ENCODE peak calls at places on chromosomes 13 and 19, in six cellular contexts. One of them, this sample, is unnamed.
A peak's percentile ranks its signal among the peaks of the same experiment; 100 is the strongest.

GRCh38 chr19:2507109-2507508 is 31.2 kb downstream of the GADD45B start:
- DNase-seq in bronchial epithelial cell: peak; percentile 89
- DNase-seq in foreskin fibroblast: peak; percentile 62
- DNase-seq in endodermal cell: no peak
- DNase-seq in cardiac fibroblast: peak; percentile 86
- DNase-seq in MM.1S: no peak
- DNase-seq in this sample: peak; percentile 88

GRCh38 chr19:13797870-13798269 is 2.6 kb downstream of the ZSWIM4 start:
- DNase-seq in cardiac fibroblast: peak; percentile 94
- DNase-seq in bronchial epithelial cell: peak; percentile 82
- DNase-seq in endodermal cell: no peak
- DNase-seq in foreskin fibroblast: peak; percentile 18
- DNase-seq in MM.1S: no peak
- DNase-seq in this sample: peak; percentile 81

GRCh38 chr19:49854861-49855263 is 3.9 kb downstream of the PTOV1 start:
- DNase-seq in foreskin fibroblast: no peak
- DNase-seq in bronchial epithelial cell: no peak
- DNase-seq in endodermal cell: no peak
- DNase-seq in MM.1S: no peak
- DNase-seq in cardiac fibroblast: no peak
- DNase-seq in this sample: no peak

GRCh38 chr13:80469841-80470378 is 129.0 kb upstream of the SPRY2 start:
- DNase-seq in foreskin fibroblast: peak; percentile 96
- DNase-seq in MM.1S: no peak
- DNase-seq in cardiac fibroblast: peak; percentile 98
- DNase-seq in endodermal cell: no peak
- DNase-seq in bronchial epithelial cell: peak; percentile 91
- DNase-seq in this sample: peak; percentile 83

GRCh38 chr13:73451120-73452029 is 392.6 kb downstream of the KLF5 start:
- DNase-seq in endodermal cell: no peak
- DNase-seq in bronchial epithelial cell: no peak
- DNase-seq in MM.1S: no peak
- DNase-seq in foreskin fibroblast: no peak
- DNase-seq in cardiac fibroblast: no peak
- DNase-seq in this sample: no peak

GRCh38 chr13:45879666-45880065 is 28.1 kb upstream of the SIAH3 start:
- DNase-seq in endodermal cell: peak; percentile 86
- DNase-seq in cardiac fibroblast: peak; percentile 8
- DNase-seq in MM.1S: no peak
- DNase-seq in bronchial epithelial cell: peak; percentile 33
- DNase-seq in foreskin fibroblast: no peak
- DNase-seq in this sample: peak; percentile 46

GRCh38 chr13:73984949-73985691 is 149.1 kb downstream of the KLF12 start:
- DNase-seq in foreskin fibroblast: no peak
- DNase-seq in bronchial epithelial cell: no peak
- DNase-seq in cardiac fibroblast: no peak
- DNase-seq in MM.1S: no peak
- DNase-seq in endodermal cell: peak; percentile 56
- DNase-seq in this sample: no peak

GRCh38 chr19:34669305-34669704 is 7.7 kb downstream of the SCGB2B2 start:
- DNase-seq in foreskin fibroblast: no peak
- DNase-seq in cardiac fibroblast: no peak
- DNase-seq in bronchial epithelial cell: no peak
- DNase-seq in endodermal cell: no peak
- DNase-seq in MM.1S: no peak
- DNase-seq in this sample: peak; percentile 24

GRCh38 chr13:44698076-44698475 is 121.9 kb upstream of the TSC22D1 start:
- DNase-seq in cardiac fibroblast: no peak
- DNase-seq in foreskin fibroblast: no peak
- DNase-seq in endodermal cell: no peak
- DNase-seq in bronchial epithelial cell: no peak
- DNase-seq in MM.1S: no peak
- DNase-seq in this sample: no peak

GRCh38 chr13:86174632-86175031 is 375.4 kb upstream of the SLITRK6 start:
- DNase-seq in cardiac fibroblast: no peak
- DNase-seq in bronchial epithelial cell: no peak
- DNase-seq in MM.1S: no peak
- DNase-seq in foreskin fibroblast: no peak
- DNase-seq in endodermal cell: no peak
- DNase-seq in this sample: peak; percentile 7

GRCh38 chr13:49097374-49097773 is 121.7 kb downstream of the FNDC3A start:
- DNase-seq in endodermal cell: no peak
- DNase-seq in MM.1S: no peak
- DNase-seq in cardiac fibroblast: peak; percentile 90
- DNase-seq in bronchial epithelial cell: peak; percentile 90
- DNase-seq in foreskin fibroblast: peak; percentile 88
- DNase-seq in this sample: peak; percentile 91

GRCh38 chr13:95588721-95589120 is 36.2 kb downstream of the CLDN10 start:
- DNase-seq in bronchial epithelial cell: peak; percentile 85
- DNase-seq in endodermal cell: no peak
- DNase-seq in foreskin fibroblast: peak; percentile 33
- DNase-seq in cardiac fibroblast: peak; percentile 80
- DNase-seq in MM.1S: no peak
- DNase-seq in this sample: peak; percentile 76

GRCh38 chr19:34713262-34713637 is 20.8 kb upstream of the ZNF181 start:
- DNase-seq in foreskin fibroblast: no peak
- DNase-seq in cardiac fibroblast: no peak
- DNase-seq in MM.1S: no peak
- DNase-seq in bronchial epithelial cell: no peak
- DNase-seq in endodermal cell: no peak
- DNase-seq in this sample: no peak

GRCh38 chr13:42466609-42467008 is 107.3 kb upstream of the TNFSF11 start:
- DNase-seq in endodermal cell: no peak
- DNase-seq in bronchial epithelial cell: no peak
- DNase-seq in MM.1S: no peak
- DNase-seq in cardiac fibroblast: no peak
- DNase-seq in foreskin fibroblast: no peak
- DNase-seq in this sample: no peak

GRCh38 chr19:33465834-33466233 is 55.8 kb downstream of the PEPD start:
- DNase-seq in endodermal cell: no peak
- DNase-seq in MM.1S: no peak
- DNase-seq in foreskin fibroblast: no peak
- DNase-seq in bronchial epithelial cell: no peak
- DNase-seq in cardiac fibroblast: no peak
- DNase-seq in this sample: no peak

GRCh38 chr19:38693380-38694223 is 46.2 kb downstream of the ACTN4 start:
- DNase-seq in MM.1S: peak; percentile 65
- DNase-seq in bronchial epithelial cell: peak; percentile 84
- DNase-seq in endodermal cell: peak; percentile 84
- DNase-seq in cardiac fibroblast: peak; percentile 91
- DNase-seq in foreskin fibroblast: peak; percentile 88
- DNase-seq in this sample: peak; percentile 75

GRCh38 chr19:38455031-38455430 is 21.5 kb downstream of the RYR1 start:
- DNase-seq in MM.1S: no peak
- DNase-seq in endodermal cell: peak; percentile 79
- DNase-seq in bronchial epithelial cell: peak; percentile 6
- DNase-seq in cardiac fibroblast: peak; percentile 15
- DNase-seq in foreskin fibroblast: no peak
- DNase-seq in this sample: peak; percentile 32

GRCh38 chr13:23681253-23681652 is 111.0 kb downstream of the TNFRSF19 start:
- DNase-seq in MM.1S: no peak
- DNase-seq in cardiac fibroblast: peak; percentile 73
- DNase-seq in endodermal cell: no peak
- DNase-seq in foreskin fibroblast: no peak
- DNase-seq in bronchial epithelial cell: peak; percentile 21
- DNase-seq in this sample: peak; percentile 29

GRCh38 chr13:94308808-94309207 is 170.7 kb downstream of the DCT start:
- DNase-seq in foreskin fibroblast: no peak
- DNase-seq in endodermal cell: no peak
- DNase-seq in cardiac fibroblast: no peak
- DNase-seq in bronchial epithelial cell: no peak
- DNase-seq in MM.1S: no peak
- DNase-seq in this sample: no peak

GRCh38 chr13:45398862-45399261 is 19.3 kb downstream of the SLC25A30 start:
- DNase-seq in endodermal cell: no peak
- DNase-seq in foreskin fibroblast: no peak
- DNase-seq in cardiac fibroblast: no peak
- DNase-seq in MM.1S: no peak
- DNase-seq in bronchial epithelial cell: no peak
- DNase-seq in this sample: no peak

GRCh38 chr13:37595162-37595561 is 3.4 kb downstream of the POSTN start:
- DNase-seq in MM.1S: no peak
- DNase-seq in cardiac fibroblast: peak; percentile 75
- DNase-seq in foreskin fibroblast: no peak
- DNase-seq in endodermal cell: no peak
- DNase-seq in bronchial epithelial cell: peak; percentile 56
- DNase-seq in this sample: peak; percentile 44

GRCh38 chr19:47363758-47364529 is 14.8 kb downstream of the DHX34 start:
- DNase-seq in endodermal cell: peak; percentile 72
- DNase-seq in MM.1S: no peak
- DNase-seq in foreskin fibroblast: peak; percentile 55
- DNase-seq in cardiac fibroblast: peak; percentile 84
- DNase-seq in bronchial epithelial cell: peak; percentile 66
- DNase-seq in this sample: peak; percentile 55

GRCh38 chr19:38978315-38978689 is 2.8 kb upstream of the FBXO17 start:
- DNase-seq in cardiac fibroblast: no peak
- DNase-seq in MM.1S: no peak
- DNase-seq in endodermal cell: no peak
- DNase-seq in foreskin fibroblast: no peak
- DNase-seq in bronchial epithelial cell: no peak
- DNase-seq in this sample: no peak

DNA sequence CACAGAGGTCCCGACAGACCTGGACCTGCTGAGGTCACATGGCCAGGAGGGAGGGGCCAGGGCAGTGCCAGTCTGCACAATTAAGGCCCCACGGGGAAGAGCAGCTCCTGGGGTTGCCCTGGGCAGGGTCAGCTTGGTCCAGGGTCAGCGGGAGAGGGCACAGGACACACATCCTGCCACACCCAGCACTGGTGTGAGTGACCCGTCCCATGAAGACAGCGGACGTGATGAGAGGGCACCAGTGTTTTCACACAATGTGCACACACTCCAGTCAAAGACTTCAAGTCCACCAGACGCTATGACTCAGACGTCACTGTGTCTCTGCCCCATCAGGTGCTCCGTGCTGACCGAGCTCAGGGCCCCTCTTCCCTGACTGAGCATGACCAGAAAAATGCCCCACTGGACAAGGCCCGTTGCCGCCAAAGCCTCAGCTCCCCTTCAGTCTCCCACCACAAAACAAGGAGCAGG is 4.2 kb downstream of the TMEM259 start:
- DNase-seq in cardiac fibroblast: peak; percentile 83
- DNase-seq in MM.1S: peak; percentile 50
- DNase-seq in foreskin fibroblast: peak; percentile 56
- DNase-seq in bronchial epithelial cell: peak; percentile 74
- DNase-seq in endodermal cell: no peak
- DNase-seq in this sample: peak; percentile 75
- H3K4me3 ChIP-seq in cardiac fibroblast: peak overlapping the region; percentile 10
- H3K4me3 ChIP-seq in MM.1S: peak overlapping the region; percentile 21
- H3K4me3 ChIP-seq in foreskin fibroblast: no peak overlapping the region
- H3K4me3 ChIP-seq in bronchial epithelial cell: no peak overlapping the region
- H3K4me3 ChIP-seq in endodermal cell: no peak overlapping the region
- H3K4me3 ChIP-seq in this sample: peak overlapping the region; percentile 33

DNA sequence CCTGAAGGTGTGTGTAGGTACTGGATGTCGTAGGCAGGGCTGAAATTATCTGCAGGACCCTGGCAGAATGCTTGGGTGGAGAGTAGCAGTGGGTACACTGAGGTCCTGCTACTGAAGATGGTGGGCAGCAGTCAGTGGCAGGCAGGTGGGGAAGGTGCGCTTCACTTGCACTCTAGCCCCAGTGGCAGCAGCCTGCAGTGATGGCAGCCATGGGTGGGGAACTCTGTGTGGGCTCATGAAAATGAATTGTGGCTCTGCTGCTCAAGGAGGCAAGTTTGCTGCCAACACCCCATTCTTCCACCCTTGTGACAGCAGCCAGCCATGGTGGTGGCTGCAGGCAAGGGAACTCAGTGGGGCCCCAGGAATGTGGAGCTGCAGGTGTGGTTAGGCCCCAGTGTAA is 1242.7 kb upstream of the MIR17HG start:
- DNase-seq in cardiac fibroblast: no peak
- DNase-seq in bronchial epithelial cell: no peak
- DNase-seq in foreskin fibroblast: no peak
- DNase-seq in MM.1S: no peak
- DNase-seq in endodermal cell: peak; percentile 42
- DNase-seq in this sample: peak; percentile 42
- H3K4me3 ChIP-seq in cardiac fibroblast: no peak overlapping the region
- H3K4me3 ChIP-seq in bronchial epithelial cell: no peak overlapping the region
- H3K4me3 ChIP-seq in foreskin fibroblast: no peak overlapping the region
- H3K4me3 ChIP-seq in MM.1S: no peak overlapping the region
- H3K4me3 ChIP-seq in endodermal cell: no peak overlapping the region
- H3K4me3 ChIP-seq in this sample: no peak overlapping the region

GRCh38 chr13:20942938-20943518 is 40.5 kb upstream of the XPO4 start:
- DNase-seq in MM.1S: no peak
- DNase-seq in foreskin fibroblast: no peak
- DNase-seq in endodermal cell: no peak
- DNase-seq in cardiac fibroblast: no peak
- DNase-seq in bronchial epithelial cell: no peak
- DNase-seq in this sample: no peak
- H3K4me3 ChIP-seq in MM.1S: no peak overlapping the region
- H3K4me3 ChIP-seq in foreskin fibroblast: no peak overlapping the region
- H3K4me3 ChIP-seq in endodermal cell: no peak overlapping the region
- H3K4me3 ChIP-seq in cardiac fibroblast: peak overlapping the region; percentile 18
- H3K4me3 ChIP-seq in bronchial epithelial cell: no peak overlapping the region
- H3K4me3 ChIP-seq in this sample: no peak overlapping the region

GRCh38 chr19:41307954-41308449 is 2.0 kb upstream of the CCDC97 start:
- DNase-seq in endodermal cell: no peak
- DNase-seq in bronchial epithelial cell: no peak
- DNase-seq in foreskin fibroblast: no peak
- DNase-seq in MM.1S: no peak
- DNase-seq in cardiac fibroblast: no peak
- DNase-seq in this sample: peak; percentile 9

GRCh38 chr19:41310031-41310831 is at the start of gene CCDC97:
- DNase-seq in MM.1S: peak; percentile 87
- DNase-seq in bronchial epithelial cell: peak; percentile 66
- DNase-seq in cardiac fibroblast: peak; percentile 92
- DNase-seq in endodermal cell: peak; percentile 95
- DNase-seq in foreskin fibroblast: peak; percentile 79
- DNase-seq in this sample: peak; percentile 86

GRCh38 chr19:41307090-41307875 is 2.7 kb upstream of the CCDC97 start:
- DNase-seq in MM.1S: no peak
- DNase-seq in endodermal cell: no peak
- DNase-seq in cardiac fibroblast: no peak
- DNase-seq in foreskin fibroblast: no peak
- DNase-seq in bronchial epithelial cell: no peak
- DNase-seq in this sample: no peak

GRCh38 chr19:41309225-41310030 is 544 bp upstream of the CCDC97 start:
- DNase-seq in bronchial epithelial cell: peak; percentile 35
- DNase-seq in MM.1S: no peak
- DNase-seq in endodermal cell: peak; percentile 59
- DNase-seq in foreskin fibroblast: no peak
- DNase-seq in cardiac fibroblast: no peak
- DNase-seq in this sample: peak; percentile 37

DNA sequence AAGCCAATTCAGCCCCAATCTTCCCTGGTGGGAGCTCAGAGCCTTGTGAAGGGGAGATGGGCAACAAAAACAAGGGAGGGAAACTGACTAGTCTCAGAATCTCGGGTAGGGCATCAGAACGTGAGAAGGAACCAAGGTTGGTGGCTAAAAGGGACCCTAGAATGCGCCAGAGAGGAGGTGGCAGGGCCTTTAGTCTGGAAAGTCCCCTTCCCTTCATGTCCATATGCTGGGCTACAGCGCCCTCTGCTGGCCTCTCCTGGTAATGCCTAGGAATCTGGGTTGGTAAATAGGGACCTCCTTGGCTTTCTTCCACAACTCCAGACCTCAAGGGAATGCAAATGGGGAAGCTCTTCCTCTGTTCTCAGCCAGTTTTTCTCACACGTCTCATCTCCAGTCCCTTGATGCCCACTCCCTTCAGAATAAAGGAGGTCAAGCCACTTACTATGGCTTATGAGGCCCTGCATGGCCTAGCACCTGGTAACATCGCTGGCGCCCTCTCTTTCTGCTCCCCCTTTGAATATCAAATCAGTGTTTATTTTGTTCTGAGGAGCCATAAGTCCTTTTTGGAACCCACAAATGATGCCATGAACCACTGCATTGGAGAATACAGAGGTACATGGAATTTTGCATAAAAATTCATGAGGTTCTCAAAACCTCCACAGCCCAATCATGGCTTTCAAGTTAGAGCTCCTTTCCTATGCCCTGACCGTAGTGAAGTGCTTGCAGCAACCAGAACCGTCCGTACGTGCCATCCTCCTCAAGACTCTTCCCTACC is 1.3 kb upstream of the CCDC97 start:
- DNase-seq in bronchial epithelial cell: peak; percentile 79
- DNase-seq in MM.1S: peak; percentile 89
- DNase-seq in cardiac fibroblast: peak; percentile 94
- DNase-seq in foreskin fibroblast: peak; percentile 77
- DNase-seq in endodermal cell: peak; percentile 99
- DNase-seq in this sample: peak; percentile 85
- H3K4me3 ChIP-seq in bronchial epithelial cell: peak overlapping the region; percentile 58
- H3K4me3 ChIP-seq in MM.1S: peak overlapping the region; percentile 94
- H3K4me3 ChIP-seq in cardiac fibroblast: peak overlapping the region; percentile 80
- H3K4me3 ChIP-seq in foreskin fibroblast: peak overlapping the region; percentile 87
- H3K4me3 ChIP-seq in endodermal cell: peak overlapping the region; percentile 91
- H3K4me3 ChIP-seq in this sample: peak overlapping the region; percentile 99